ENCODE peak calls at places on chromosomes 5 and 9, in nine cellular contexts. F is cardiac fibroblast, U is upper lobe of left lung, B is fibroblast of lung, A is heart left ventricle, L is A673, R is astrocyte of the spinal cord, X is fibroblast of mammary gland, Q is neural progenitor cell. C is an unnamed sample.

GRCh38 chr9:116051528-116051927 is 102.1 kb upstream of the PAPPA start:
- DNase-seq in B (no peak), Q (no peak), U (no peak), F (no peak), L (no peak), X (no peak), A (no peak), R (no peak), C (no peak)

GRCh38 chr5:150153957-150154617 is 1.6 kb downstream of the PDGFRB start:
- DNase-seq in X (peak; percentile 75), F (peak; percentile 72), Q (peak; percentile 48), R (peak; percentile 73), U (no peak), A (no peak), L (peak; percentile 50), B (peak; percentile 83), C (peak; percentile 78)

GRCh38 chr9:124809741-124810500 is 33.0 kb downstream of the OLFML2A start:
- DNase-seq in A (no peak), U (no peak), R (no peak), L (no peak), Q (no peak), X (no peak), F (no peak), B (no peak), C (no peak)

GRCh38 chr9:92954078-92954861 is 6.9 kb downstream of the FGD3 start:
- DNase-seq in R (peak; percentile 9), A (peak; percentile 73), Q (no peak), F (peak; percentile 25), U (peak; percentile 66), L (no peak), B (no peak), X (peak; percentile 6), C (peak; percentile 24)

GRCh38 chr9:13190040-13190439 is 89.5 kb downstream of the MPDZ start:
- DNase-seq in F (no peak), R (no peak), U (no peak), B (no peak), X (no peak), Q (no peak), L (no peak), A (no peak), C (no peak)

GRCh38 chr9:11962327-11962726 is 730.9 kb upstream of the TYRP1 start:
- DNase-seq in U (no peak), X (peak; percentile 36), L (no peak), B (peak; percentile 38), A (no peak), F (no peak), R (no peak), Q (no peak), C (peak; percentile 44)

GRCh38 chr5:321233-321725 is at the start of gene AHRR:
- DNase-seq in A (peak; percentile 55), U (peak; percentile 55), L (peak; percentile 61), B (peak; percentile 54), X (peak; percentile 44), Q (peak; percentile 88), R (peak; percentile 47), F (peak; percentile 72), C (peak; percentile 55)

GRCh38 chr9:89567649-89568048 is 37.2 kb upstream of the GADD45G start:
- DNase-seq in L (no peak), U (no peak), Q (no peak), B (no peak), F (no peak), A (no peak), R (no peak), X (no peak), C (no peak)

GRCh38 chr5:372911-373709 is 51.6 kb downstream of the AHRR start:
- DNase-seq in X (no peak), B (no peak), A (peak; percentile 27), L (no peak), Q (no peak), U (peak; percentile 21), F (no peak), R (no peak), C (no peak)

GRCh38 chr5:96718635-96719077 is 56.5 kb downstream of the CAST start:
- DNase-seq in F (peak; percentile 24), Q (no peak), U (peak; percentile 71), A (peak; percentile 86), L (no peak), X (peak; percentile 20), R (no peak), B (no peak), C (no peak)

GRCh38 chr5:122310886-122311285 is 1.2 kb upstream of the SNCAIP start:
- DNase-seq in L (no peak), U (no peak), Q (no peak), B (no peak), X (no peak), A (no peak), R (no peak), F (peak; percentile 2), C (no peak)

GRCh38 chr9:70013598-70014196 is 30.0 kb upstream of the MAMDC2 start:
- DNase-seq in Q (no peak), F (peak; percentile 54), X (peak; percentile 76), B (peak; percentile 73), R (peak; percentile 73), L (no peak), U (no peak), A (no peak), C (peak; percentile 98)

GRCh38 chr9:83330207-83331196 is 207.7 kb downstream of the FRMD3 start:
- DNase-seq in L (peak; percentile 24), U (no peak), A (no peak), B (no peak), Q (peak; percentile 8), F (no peak), R (no peak), X (no peak), C (no peak)

GRCh38 chr5:32202394-32202793 is 28.3 kb upstream of the GOLPH3 start:
- DNase-seq in X (peak; percentile 77), R (no peak), B (peak; percentile 77), Q (no peak), A (no peak), U (no peak), F (peak; percentile 20), L (no peak), C (peak; percentile 92)

GRCh38 chr5:114903767-114904166 is 265.9 kb downstream of the TRIM36 start:
- DNase-seq in A (no peak), L (no peak), B (no peak), Q (no peak), R (no peak), X (no peak), U (no peak), F (no peak), C (no peak)

DNA sequence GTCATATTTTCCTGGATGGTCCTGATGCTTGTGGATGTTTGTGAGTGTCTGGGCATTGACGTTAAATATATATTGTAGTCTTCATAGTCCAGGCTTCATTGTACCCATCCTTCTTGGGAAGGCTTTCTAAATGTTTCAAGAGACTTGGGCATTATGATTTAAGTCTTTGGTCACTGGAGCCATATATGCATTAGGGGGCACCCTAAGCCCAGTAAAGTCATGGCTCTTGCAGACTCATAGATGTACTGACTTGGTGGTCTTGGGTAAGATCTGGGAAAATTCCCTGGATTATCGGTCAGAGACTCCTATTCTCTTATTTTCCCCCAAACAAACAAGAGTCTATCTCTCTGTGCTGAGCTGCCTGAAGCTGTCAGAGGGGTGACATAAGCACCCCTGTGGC is 271.1 kb downstream of the TRIM36 start:
- DNase-seq in B (no peak), F (no peak), A (no peak), Q (peak; percentile 25), U (no peak), X (no peak), R (no peak), L (peak; percentile 16), C (no peak)
- TF ChIP-seq CTCF in B (no peak), F (no peak), A (no peak), Q (peak; percentile 46), U (no peak), X (no peak), R (no peak), L (no peak), C (no peak)

GRCh38 chr5:177130211-177131018 is 3.2 kb upstream of the NSD1 start:
- DNase-seq in X (no peak), U (no peak), B (no peak), Q (no peak), A (no peak), L (no peak), R (no peak), F (no peak), C (peak; percentile 26)

GRCh38 chr5:177132504-177133118 is 962 bp upstream of the NSD1 start:
- DNase-seq in A (no peak), F (no peak), B (peak; percentile 23), L (no peak), R (no peak), Q (peak; percentile 84), X (peak; percentile 19), U (peak; percentile 31), C (no peak)

GRCh38 chr5:177131019-177131320 is 2.6 kb upstream of the NSD1 start:
- DNase-seq in U (no peak), L (no peak), Q (no peak), X (no peak), A (no peak), B (no peak), F (no peak), R (no peak), C (no peak)

GRCh38 chr5:177131711-177132503 is 1.7 kb upstream of the NSD1 start:
- DNase-seq in B (no peak), A (no peak), U (no peak), R (no peak), L (no peak), X (no peak), Q (peak; percentile 35), F (no peak), C (no peak)

DNA sequence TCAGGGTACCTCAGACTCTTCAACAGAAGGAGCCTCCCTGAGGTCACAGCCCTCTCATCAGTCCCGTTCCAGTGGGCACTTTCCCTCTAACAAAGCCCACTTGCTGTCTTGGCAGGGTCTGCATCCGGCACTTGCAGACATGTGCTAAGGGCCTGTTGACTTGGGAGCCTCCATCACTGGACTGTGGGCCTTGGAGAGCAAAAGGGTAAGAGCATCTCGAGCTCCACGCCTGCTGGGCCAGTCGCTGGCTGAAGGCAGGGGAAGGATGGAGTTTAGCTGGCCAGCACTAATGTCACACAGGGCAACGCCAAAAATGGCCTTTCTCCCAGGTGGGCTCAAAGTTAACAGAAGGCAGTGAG is 2.2 kb upstream of the NSD1 start:
- DNase-seq in F (no peak), A (no peak), R (no peak), B (no peak), X (no peak), L (no peak), U (no peak), Q (no peak), C (no peak)
- H3K4me3 ChIP-seq in F (no peak overlapping the region), A (no peak overlapping the region), R (no peak overlapping the region), B (no peak overlapping the region), X (no peak overlapping the region), L (no peak overlapping the region), U (no peak overlapping the region), Q (no peak overlapping the region), C (no peak overlapping the region)

GRCh38 chr5:143155445-143155844 is 248.0 kb downstream of the NR3C1 start:
- DNase-seq in X (no peak), L (no peak), R (no peak), B (no peak), F (no peak), Q (no peak), A (no peak), U (no peak), C (peak; percentile 45)
- TF ChIP-seq CTCF in X (no peak), L (no peak), R (no peak), B (no peak), F (no peak), Q (no peak), A (peak; percentile 39), U (no peak), C (peak; percentile 46)

DNA sequence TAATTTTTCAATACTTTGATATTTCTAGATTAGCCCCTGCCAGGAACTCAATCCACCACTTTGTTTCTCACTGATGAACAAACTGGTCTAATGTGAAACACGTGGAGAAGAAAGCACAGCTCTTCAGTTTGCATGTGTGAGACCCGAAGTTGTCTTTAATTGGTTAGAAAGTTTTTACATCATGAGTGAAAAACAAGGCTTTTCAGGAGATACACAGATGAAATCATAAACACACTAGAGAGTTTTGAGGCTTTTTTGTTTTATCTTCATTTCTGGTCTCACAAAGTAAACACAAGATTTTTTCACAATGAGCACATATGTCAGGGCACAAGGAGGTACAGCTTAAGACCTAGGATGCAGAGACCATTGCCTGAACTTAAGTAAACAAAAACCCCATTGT is 84.5 kb upstream of the MOCS2 start:
- DNase-seq in F (no peak), U (no peak), X (peak; percentile 11), R (no peak), Q (no peak), A (no peak), B (peak; percentile 51), L (no peak), C (peak; percentile 40)
- H3K4me3 ChIP-seq in F (no peak overlapping the region), U (no peak overlapping the region), X (no peak overlapping the region), R (no peak overlapping the region), Q (no peak overlapping the region), A (no peak overlapping the region), B (no peak overlapping the region), L (no peak overlapping the region), C (no peak overlapping the region)

C was measured in fibroblast of the aortic adventitia.